ENCODE peak calls at places on chromosomes 5 and 9, in four cellular contexts. C is CD8-positive, alpha-beta T cell; T is A549; L is AG09309. M is an unnamed sample.
A peak's percentile ranks its signal among the peaks of the same experiment; 100 is the strongest.

GRCh38 chr9:72383978-72384709 is 19.1 kb upstream of the ZFAND5 start:
- DNase-seq in L (peak; percentile 81), T (peak; percentile 22), C (no peak), M (no peak)

GRCh38 chr9:123475407-123475806 is 119.4 kb downstream of the CRB2 start:
- DNase-seq in T (no peak), C (no peak), L (no peak), M (no peak)

GRCh38 chr9:95511232-95511951 is 5.4 kb downstream of the PTCH1 start:
- DNase-seq in C (peak; percentile 24), L (no peak), T (peak; percentile 55), M (peak; percentile 40)

GRCh38 chr5:92421937-92422336 is 1038.8 kb upstream of the ARRDC3 start:
- DNase-seq in T (peak; percentile 26), L (no peak), C (no peak), M (no peak)

GRCh38 chr9:129378241-129378661 is 200.2 kb upstream of the IER5L start:
- DNase-seq in C (no peak), T (no peak), L (no peak), M (no peak)

GRCh38 chr5:60977956-60978737 is 33.1 kb downstream of the NDUFAF2 start:
- DNase-seq in T (no peak), C (no peak), L (no peak), M (no peak)

GRCh38 chr5:142151436-142152382 is 43.1 kb downstream of the NDFIP1 start:
- DNase-seq in T (peak; percentile 77), C (peak; percentile 20), L (peak; percentile 50), M (peak; percentile 22)

GRCh38 chr9:78566948-78567675 is 270.2 kb downstream of the PSAT1 start:
- DNase-seq in C (no peak), T (no peak), L (no peak), M (no peak)

GRCh38 chr5:1801061-1801953 is at the start of gene NDUFS6:
- DNase-seq in C (peak; percentile 74), T (peak; percentile 81), L (no peak), M (peak; percentile 69)

GRCh38 chr9:4167040-4167671 is 132.7 kb downstream of the GLIS3 start:
- DNase-seq in T (peak; percentile 51), L (peak; percentile 21), C (no peak), M (no peak)

GRCh38 chr5:131635755-131636479 is 888 bp upstream of the RAPGEF6 start:
- DNase-seq in C (no peak), L (no peak), T (peak; percentile 6), M (no peak)

GRCh38 chr5:53151713-53152458 is 42.3 kb upstream of the MOCS2 start:
- DNase-seq in L (peak; percentile 61), T (peak; percentile 4), C (no peak), M (no peak)

GRCh38 chr5:40679998-40680681 is 425 bp downstream of the PTGER4 start:
- DNase-seq in C (no peak), L (no peak), T (no peak), M (no peak)

GRCh38 chr5:107134931-107135330 is 535.8 kb downstream of the EFNA5 start:
- DNase-seq in C (no peak), T (no peak), L (no peak), M (no peak)

GRCh38 chr5:44770936-44771717 is 37.6 kb upstream of the MRPS30 start:
- DNase-seq in T (no peak), L (no peak), C (no peak), M (no peak)

GRCh38 chr9:133237271-133237731 is 28.3 kb upstream of the OBP2B start:
- DNase-seq in T (no peak), L (no peak), C (no peak), M (no peak)

GRCh38 chr5:78005021-78005785 is 229.1 kb upstream of the TBCA start:
- DNase-seq in L (peak; percentile 33), C (no peak), T (no peak), M (no peak)

GRCh38 chr9:124754289-124754688 is 16.8 kb downstream of the NR6A1 start:
- DNase-seq in C (no peak), T (peak; percentile 40), L (no peak), M (no peak)

GRCh38 chr9:99565203-99565602 is 256.5 kb upstream of the NR4A3 start:
- DNase-seq in T (no peak), L (no peak), C (no peak), M (no peak)

GRCh38 chr9:122406264-122406890 is 35.6 kb downstream of the PTGS1 start:
- DNase-seq in L (no peak), T (peak; percentile 19), C (no peak), M (no peak)

GRCh38 chr9:107942870-107943269 is 453.3 kb upstream of the KLF4 start:
- DNase-seq in C (no peak), T (peak; percentile 10), L (no peak), M (no peak)

GRCh38 chr5:160293386-160293785 is 19.0 kb downstream of the CCNJL start:
- DNase-seq in L (no peak), C (no peak), T (no peak), M (no peak)

GRCh38 chr5:124868661-124869060 is 122.2 kb upstream of the ZNF608 start:
- DNase-seq in T (no peak), L (no peak), C (no peak), M (no peak)